ENCODE peak calls at places on chromosome 4, in four cellular contexts. X, H, B and D are unnamed samples.

GRCh38 chr4:26087108-26087507 is 173.1 kb downstream of the SMIM20 start:
- DNase-seq in X (no peak), B (no peak), H (no peak), D (no peak)

GRCh38 chr4:30929649-30930048 is 209.5 kb downstream of the PCDH7 start:
- DNase-seq in B (no peak), H (no peak), X (no peak), D (no peak)

GRCh38 chr4:2936773-2937145 is 26.4 kb downstream of the NOP14 start:
- DNase-seq in B (no peak), X (no peak), H (peak; percentile 44), D (peak; percentile 85)

GRCh38 chr4:183832776-183833450 is 72.2 kb upstream of the STOX2 start:
- DNase-seq in H (no peak), X (no peak), B (no peak), D (peak; percentile 8)

GRCh38 chr4:2817701-2818350 is 24.9 kb downstream of the SH3BP2 start:
- DNase-seq in B (peak; percentile 7), H (peak; percentile 66), X (peak; percentile 64), D (peak; percentile 56)

GRCh38 chr4:69649207-69649606 is 3.8 kb downstream of the UGT2A1 start:
- DNase-seq in H (peak; percentile 5), X (no peak), B (no peak), D (peak; percentile 6)

GRCh38 chr4:85783483-85783882 is 308.5 kb downstream of the ARHGAP24 start:
- DNase-seq in B (no peak), H (no peak), X (no peak), D (peak; percentile 62)

GRCh38 chr4:98921292-98921691 is 7.6 kb downstream of the EIF4E start:
- DNase-seq in H (no peak), X (no peak), B (no peak), D (no peak)

GRCh38 chr4:128512161-128512560 is 224.5 kb upstream of the PGRMC2 start:
- DNase-seq in H (no peak), B (no peak), X (no peak), D (no peak)

GRCh38 chr4:89598602-89599001 is 238.4 kb downstream of the SNCA start:
- DNase-seq in B (peak; percentile 26), X (no peak), H (peak; percentile 28), D (peak; percentile 41)

GRCh38 chr4:183430317-183430986 is 14.0 kb upstream of the CDKN2AIP start:
- DNase-seq in B (no peak), X (peak; percentile 6), H (no peak), D (no peak)

GRCh38 chr4:142563682-142564291 is 282.3 kb downstream of the INPP4B start:
- DNase-seq in X (no peak), H (peak; percentile 10), B (peak; percentile 13), D (peak; percentile 29)

GRCh38 chr4:30854566-30854965 is 134.4 kb downstream of the PCDH7 start:
- DNase-seq in B (peak; percentile 70), X (no peak), H (no peak), D (no peak)

GRCh38 chr4:40525811-40526598 is 103.7 kb downstream of the RBM47 start:
- DNase-seq in X (no peak), B (peak; percentile 51), H (peak; percentile 47), D (peak; percentile 93)

GRCh38 chr4:53119685-53120084 is 246.2 kb downstream of the SCFD2 start:
- DNase-seq in B (no peak), X (peak; percentile 65), H (peak; percentile 22), D (peak; percentile 28)

GRCh38 chr4:84985952-84986351 is 19.5 kb upstream of the WDFY3 start:
- DNase-seq in X (no peak), H (no peak), B (peak; percentile 48), D (peak; percentile 62)

GRCh38 chr4:170716868-170717267 is 627.1 kb upstream of the AADAT start:
- DNase-seq in X (no peak), B (no peak), H (no peak), D (no peak)

GRCh38 chr4:176995-177394 is 52.7 kb downstream of the ZNF718 start:
- DNase-seq in B (no peak), X (no peak), H (no peak), D (no peak)

GRCh38 chr4:7917669-7918068 is 22.0 kb downstream of the AFAP1 start:
- DNase-seq in X (no peak), B (no peak), H (no peak), D (no peak)
- TF ChIP-seq CTCF in X (no peak), B (no peak), H (no peak), D (no peak)

GRCh38 chr4:1758306-1759121 is 34.6 kb upstream of the FGFR3 start:
- DNase-seq in H (no peak), X (no peak), B (no peak), D (no peak)
- TF ChIP-seq CTCF in H (no peak), X (no peak), B (no peak), D (no peak)

GRCh38 chr4:113762851-113763172 is 1.3 kb upstream of the CAMK2D start:
- DNase-seq in B (no peak), X (no peak), H (no peak), D (no peak)

GRCh38 chr4:113760852-113761681 is 471 bp downstream of the CAMK2D start:
- DNase-seq in H (peak; percentile 51), B (no peak), X (peak; percentile 85), D (peak; percentile 83)

GRCh38 chr4:113760094-113760851 is 1.3 kb downstream of the CAMK2D start:
- DNase-seq in H (peak; percentile 19), X (peak; percentile 44), B (no peak), D (peak; percentile 62)

GRCh38 chr4:113762061-113762850 is 718 bp upstream of the CAMK2D start:
- DNase-seq in H (peak; percentile 98), B (peak; percentile 99), X (peak; percentile 100), D (peak; percentile 99)

GRCh38 chr4:113761682-113762060 is at the start of gene CAMK2D:
- DNase-seq in X (peak; percentile 86), H (peak; percentile 67), B (peak; percentile 80), D (peak; percentile 89)
- TF ChIP-seq CTCF in X (peak; percentile 60), H (peak; percentile 51), B (peak; percentile 39), D (no peak)

GRCh38 chr4:150234246-150234645 is 156.0 kb downstream of the DCLK2 start:
- DNase-seq in X (no peak), B (no peak), H (no peak), D (no peak)
- TF ChIP-seq CTCF in X (no peak), B (no peak), H (no peak), D (no peak)

DNA sequence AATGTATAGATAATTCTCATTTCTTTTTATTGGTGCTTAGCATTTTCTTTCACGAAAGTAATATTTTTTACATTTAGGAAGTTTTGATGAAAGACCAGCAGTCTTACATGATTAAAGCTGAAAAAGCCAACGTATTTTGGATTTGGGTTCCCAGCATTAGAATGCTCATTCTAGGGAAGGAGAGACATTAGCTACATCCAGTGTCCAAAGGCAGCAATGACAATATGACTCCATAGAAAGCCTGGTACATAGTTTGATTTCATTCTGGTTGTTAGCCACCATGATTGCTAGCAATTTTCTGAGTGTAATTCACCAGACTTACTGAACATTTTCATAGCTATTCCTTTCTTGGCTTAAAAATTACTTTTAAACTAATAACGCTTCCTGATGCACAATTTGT is 1397.5 kb downstream of the PCDH7 start:
- DNase-seq in X (peak; percentile 15), H (no peak), B (no peak), D (no peak)
- TF ChIP-seq CTCF in X (no peak), H (no peak), B (peak; percentile 30), D (no peak)

GRCh38 chr4:111537861-111538260 is 607.4 kb upstream of the FAM241A start:
- DNase-seq in X (no peak), B (no peak), H (no peak), D (no peak)
- TF ChIP-seq CTCF in X (no peak), B (no peak), H (no peak), D (no peak)

GRCh38 chr4:80611366-80611765 is 275.8 kb downstream of the CFAP299 start:
- DNase-seq in H (no peak), X (no peak), B (no peak), D (no peak)
- TF ChIP-seq CTCF in H (no peak), X (no peak), B (no peak), D (no peak)

GRCh38 chr4:39446842-39447573 is 11.7 kb downstream of the RPL9 start:
- DNase-seq in H (peak; percentile 60), B (no peak), X (peak; percentile 31), D (no peak)
- TF ChIP-seq CTCF in H (no peak), B (no peak), X (peak; percentile 53), D (no peak)

GRCh38 chr4:42080284-42080683 is 72.2 kb downstream of the BEND4 start:
- DNase-seq in B (no peak), X (no peak), H (no peak), D (no peak)

GRCh38 chr4:42078184-42078801 is 74.2 kb downstream of the BEND4 start:
- DNase-seq in X (no peak), B (no peak), H (no peak), D (no peak)

GRCh38 chr4:42070463-42070862 is 80.1 kb downstream of the SLC30A9 start:
- DNase-seq in X (no peak), H (no peak), B (no peak), D (no peak)

GRCh38 chr4:42074294-42074693 is 78.2 kb downstream of the BEND4 start:
- DNase-seq in B (no peak), X (no peak), H (no peak), D (no peak)
- TF ChIP-seq CTCF in B (no peak), X (no peak), H (no peak), D (no peak)

GRCh38 chr4:13541720-13542576 is 2.4 kb downstream of the NKX3-2 start:
- DNase-seq in H (no peak), X (no peak), B (no peak), D (no peak)
- TF ChIP-seq CTCF in H (peak; percentile 51), X (peak; percentile 24), B (no peak), D (no peak)